ENCODE peak calls at places on chromosomes 6 and 20, in four cellular contexts. One of them, this sample, is unnamed.

GRCh38 chr6:43973351-43973750 is 153.9 kb downstream of the MRPL14 start:
- DNase-seq in coronary artery: no peak
- DNase-seq in suprapubic skin: peak
- DNase-seq in hepatocyte: no peak
- DNase-seq in this sample: peak

GRCh38 chr6:12245763-12246720 is 44.1 kb upstream of the EDN1 start:
- DNase-seq in coronary artery: no peak
- DNase-seq in suprapubic skin: no peak
- DNase-seq in hepatocyte: no peak
- DNase-seq in this sample: peak

GRCh38 chr6:145569140-145569539 is 166.2 kb downstream of the EPM2A start:
- DNase-seq in coronary artery: no peak
- DNase-seq in suprapubic skin: no peak
- DNase-seq in hepatocyte: no peak
- DNase-seq in this sample: no peak

GRCh38 chr6:3848925-3849605 is at the start of gene FAM50B:
- DNase-seq in coronary artery: peak
- DNase-seq in suprapubic skin: peak
- DNase-seq in hepatocyte: peak
- DNase-seq in this sample: peak

GRCh38 chr20:34522969-34523871 is 7.0 kb downstream of the DYNLRB1 start:
- DNase-seq in coronary artery: no peak
- DNase-seq in suprapubic skin: no peak
- DNase-seq in hepatocyte: peak
- DNase-seq in this sample: peak

GRCh38 chr6:43127180-43127579 is 43.9 kb upstream of the SRF start:
- DNase-seq in coronary artery: no peak
- DNase-seq in suprapubic skin: no peak
- DNase-seq in hepatocyte: no peak
- DNase-seq in this sample: no peak

GRCh38 chr6:75331134-75331533 is 46.5 kb upstream of the TMEM30A start:
- DNase-seq in coronary artery: no peak
- DNase-seq in suprapubic skin: no peak
- DNase-seq in hepatocyte: no peak
- DNase-seq in this sample: no peak

GRCh38 chr6:156828280-156828703 is 51.1 kb downstream of the ARID1B start:
- DNase-seq in coronary artery: peak
- DNase-seq in suprapubic skin: no peak
- DNase-seq in hepatocyte: peak
- DNase-seq in this sample: no peak

GRCh38 chr20:50546729-50547314 is 36.6 kb downstream of the PTPN1 start:
- DNase-seq in coronary artery: no peak
- DNase-seq in suprapubic skin: no peak
- DNase-seq in hepatocyte: no peak
- DNase-seq in this sample: no peak

GRCh38 chr20:62299666-62300236 is 3.0 kb upstream of the ADRM1 start:
- DNase-seq in coronary artery: no peak
- DNase-seq in suprapubic skin: no peak
- DNase-seq in hepatocyte: no peak
- DNase-seq in this sample: no peak
- H3K27ac ChIP-seq in coronary artery: no peak
- H3K27ac ChIP-seq in suprapubic skin: no peak
- H3K27ac ChIP-seq in hepatocyte: no peak
- H3K27ac ChIP-seq in this sample: no peak

DNA sequence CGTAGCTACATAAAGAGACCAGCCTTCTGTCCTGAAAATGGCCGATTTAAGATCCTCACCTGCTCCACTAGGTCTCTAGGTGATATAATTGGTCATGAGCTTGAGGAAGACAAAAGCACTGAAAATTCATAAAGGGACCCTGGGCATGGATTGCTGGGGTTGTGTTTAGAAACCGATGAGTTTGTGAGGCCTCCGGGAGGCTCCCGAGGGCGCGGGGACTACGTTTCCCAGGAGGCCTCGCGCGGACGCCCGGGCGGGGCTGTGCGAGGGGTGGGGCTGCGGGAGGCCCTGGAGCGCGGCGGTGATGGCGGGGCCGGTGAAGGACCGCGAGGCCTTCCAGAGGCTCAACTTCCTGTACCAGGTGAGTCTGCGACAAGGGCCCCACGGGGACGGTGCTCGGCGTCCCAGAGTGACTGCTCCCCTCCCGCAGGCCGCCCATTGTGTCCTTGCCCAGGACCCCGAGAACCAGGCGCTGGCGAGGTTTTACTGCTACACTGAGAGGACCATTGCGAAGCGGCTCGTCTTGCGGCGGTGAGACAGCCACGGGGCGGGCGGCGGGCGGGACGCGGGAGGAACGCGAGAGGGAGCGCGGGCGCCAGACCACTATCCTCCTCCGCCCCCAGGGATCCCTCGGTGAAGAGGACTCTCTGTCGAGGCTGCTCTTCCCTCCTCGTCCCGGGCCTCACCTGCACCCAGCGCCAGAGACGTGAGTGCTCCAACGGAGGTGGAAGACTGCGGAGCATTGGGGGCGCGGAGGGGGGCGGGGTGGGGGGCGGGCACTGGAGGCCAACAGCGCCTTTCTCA is at the start of gene RPP21:
- DNase-seq in coronary artery: peak
- DNase-seq in suprapubic skin: peak
- DNase-seq in hepatocyte: peak
- DNase-seq in this sample: peak
- TF ChIP-seq CTCF in coronary artery: no peak
- TF ChIP-seq CTCF in suprapubic skin: no peak
- TF ChIP-seq CTCF in hepatocyte: peak
- TF ChIP-seq CTCF in this sample: no peak

GRCh38 chr20:11378252-11378651 is 539.4 kb upstream of the BTBD3 start:
- DNase-seq in coronary artery: no peak
- DNase-seq in suprapubic skin: no peak
- DNase-seq in hepatocyte: no peak
- DNase-seq in this sample: peak
- H3K27ac ChIP-seq in coronary artery: no peak
- H3K27ac ChIP-seq in suprapubic skin: no peak
- H3K27ac ChIP-seq in hepatocyte: no peak
- H3K27ac ChIP-seq in this sample: no peak

GRCh38 chr6:133532908-133533307 is 291.8 kb downstream of the EYA4 start:
- DNase-seq in coronary artery: no peak
- DNase-seq in suprapubic skin: no peak
- DNase-seq in hepatocyte: no peak
- DNase-seq in this sample: no peak
- TF ChIP-seq CTCF in coronary artery: no peak
- TF ChIP-seq CTCF in suprapubic skin: no peak
- TF ChIP-seq CTCF in hepatocyte: no peak
- TF ChIP-seq CTCF in this sample: no peak